ENCODE peak calls at places on chromosomes 7 and 10, in nine cellular contexts. C is MM.1S; E is GM20000; B is foreskin fibroblast; T is islet precursor cell; V is nucleus accumbens; G is C1 segment of cervical spinal cord; H is activated naive CD4-positive, alpha-beta T cell treated with Interleukin-2 at 50 U/mL for 16 hours; Q is activated CD4-positive, alpha-beta T cell treated with anti-CD3 and anti-CD28 coated beads for 36 hours. S is an unnamed sample.

GRCh38 chr7:99024066-99024465 is 119.8 kb downstream of the SMURF1 start:
- DNase-seq in C (no peak), E (no peak), B (no peak), T (no peak), V (no peak), G (no peak), H (no peak), Q (no peak), S (no peak)

GRCh38 chr7:16743207-16743606 is 10.3 kb upstream of the TSPAN13 start:
- DNase-seq in C (no peak), E (no peak), B (no peak), T (no peak), V (no peak), G (no peak), H (no peak), Q (no peak), S (no peak)

GRCh38 chr7:34739651-34740300 is 81.8 kb downstream of the NPSR1 start:
- DNase-seq in C (peak; percentile 56), E (no peak), B (no peak), T (no peak), V (no peak), G (no peak), H (no peak), Q (no peak), S (no peak)

GRCh38 chr10:96918214-96919002 is 86.3 kb downstream of the LCOR start:
- DNase-seq in C (no peak), E (no peak), B (no peak), T (no peak), V (no peak), G (no peak), H (no peak), Q (no peak), S (no peak)

GRCh38 chr7:24767878-24768569 is 10.8 kb upstream of the GSDME start:
- DNase-seq in C (no peak), E (no peak), B (no peak), T (peak; percentile 31), V (no peak), G (no peak), H (no peak), Q (no peak), S (no peak)

GRCh38 chr10:94218496-94219183 is 144.1 kb downstream of the NOC3L start:
- DNase-seq in C (no peak), E (no peak), B (no peak), T (no peak), V (no peak), G (no peak), H (no peak), Q (no peak), S (no peak)

GRCh38 chr10:77899080-77899477 is 27.5 kb downstream of the DLG5 start:
- DNase-seq in C (no peak), E (no peak), B (peak; percentile 61), T (no peak), V (no peak), G (no peak), H (no peak), Q (no peak), S (no peak)

GRCh38 chr7:7895754-7896153 is 72.8 kb upstream of the GLCCI1 start:
- DNase-seq in C (no peak), E (no peak), B (no peak), T (no peak), V (no peak), G (no peak), H (no peak), Q (no peak), S (no peak)

GRCh38 chr7:80127412-80128150 is 7.0 kb upstream of the GNAI1 start:
- DNase-seq in C (peak; percentile 92), E (no peak), B (no peak), T (peak; percentile 65), V (no peak), G (peak; percentile 38), H (no peak), Q (no peak), S (no peak)

GRCh38 chr10:69352569-69353264 is 64.0 kb downstream of the TACR2 start:
- DNase-seq in C (no peak), E (no peak), B (peak; percentile 52), T (no peak), V (no peak), G (no peak), H (no peak), Q (no peak), S (no peak)

GRCh38 chr7:30180718-30181117 is 45.9 kb downstream of the MTURN start:
- DNase-seq in C (no peak), E (no peak), B (no peak), T (no peak), V (no peak), G (no peak), H (no peak), Q (no peak), S (no peak)

GRCh38 chr7:130394421-130395188 is 14.3 kb downstream of the CPA1 start:
- DNase-seq in C (no peak), E (no peak), B (no peak), T (no peak), V (no peak), G (no peak), H (peak; percentile 4), Q (peak; percentile 40), S (no peak)

GRCh38 chr7:100604976-100605911 is 3.1 kb downstream of the PCOLCE start:
- DNase-seq in C (no peak), E (no peak), B (no peak), T (peak; percentile 69), V (no peak), G (no peak), H (peak; percentile 44), Q (peak; percentile 69), S (peak; percentile 55)

GRCh38 chr7:97064972-97065587 is 40.4 kb upstream of the DLX5 start:
- DNase-seq in C (peak; percentile 58), E (peak; percentile 55), B (peak; percentile 25), T (peak; percentile 48), V (no peak), G (no peak), H (no peak), Q (peak; percentile 5), S (peak; percentile 62)

GRCh38 chr7:149573519-149573918 is 75.9 kb upstream of the ZNF746 start:
- DNase-seq in C (no peak), E (no peak), B (no peak), T (no peak), V (no peak), G (no peak), H (no peak), Q (no peak), S (no peak)

GRCh38 chr10:46229144-46229563 is 57.6 kb upstream of the ANTXRL start:
- DNase-seq in C (peak; percentile 10), E (peak; percentile 27), B (no peak), T (peak; percentile 60), V (no peak), G (no peak), H (peak; percentile 14), Q (peak; percentile 54), S (no peak)

GRCh38 chr7:121872831-121873764 is at the start of gene PTPRZ1:
- DNase-seq in C (peak; percentile 53), E (peak; percentile 23), B (peak; percentile 9), T (peak; percentile 81), V (peak; percentile 22), G (peak; percentile 28), H (no peak), Q (peak; percentile 7), S (peak; percentile 83)

GRCh38 chr10:72736176-72736795 is 44.3 kb downstream of the MCU start:
- DNase-seq in C (no peak), E (no peak), B (peak; percentile 11), T (no peak), V (no peak), G (no peak), H (no peak), Q (no peak), S (peak; percentile 60)

GRCh38 chr7:42876182-42877068 is 35.4 kb downstream of the C7orf25 start:
- DNase-seq in C (peak; percentile 65), E (peak; percentile 59), B (peak; percentile 57), T (peak; percentile 62), V (peak; percentile 46), G (no peak), H (peak; percentile 66), Q (peak; percentile 80), S (peak; percentile 69)

GRCh38 chr7:143936087-143937009 is 1.3 kb downstream of the OR2F2 start:
- DNase-seq in C (no peak), E (no peak), B (peak; percentile 63), T (no peak), V (peak; percentile 5), G (no peak), H (no peak), Q (no peak), S (no peak)

GRCh38 chr7:101390901-101391301 is 28.2 kb downstream of the COL26A1 start:
- DNase-seq in C (peak; percentile 84), E (peak; percentile 81), B (peak; percentile 71), T (peak; percentile 95), V (no peak), G (no peak), H (peak; percentile 9), Q (peak; percentile 57), S (no peak)

GRCh38 chr10:76086571-76087260 is 655.3 kb downstream of the LRMDA start:
- DNase-seq in C (no peak), E (peak; percentile 12), B (peak; percentile 29), T (peak; percentile 73), V (no peak), G (no peak), H (no peak), Q (peak; percentile 18), S (peak; percentile 27)

GRCh38 chr7:123770378-123770777 is 21.6 kb upstream of the WASL start:
- DNase-seq in C (no peak), E (peak; percentile 63), B (peak; percentile 16), T (no peak), V (no peak), G (no peak), H (no peak), Q (peak; percentile 18), S (no peak)

GRCh38 chr10:126905776-126906703 is 812 bp downstream of the DOCK1 start:
- DNase-seq in C (no peak), E (no peak), B (peak; percentile 39), T (peak; percentile 82), V (no peak), G (no peak), H (no peak), Q (no peak), S (peak; percentile 56)

GRCh38 chr10:43186150-43186549 is 47.9 kb downstream of the CSGALNACT2 start:
- DNase-seq in C (no peak), E (no peak), B (no peak), T (no peak), V (no peak), G (no peak), H (no peak), Q (no peak), S (no peak)

GRCh38 chr10:125726914-125727313 is 7.4 kb downstream of the EDRF1 start:
- DNase-seq in C (no peak), E (no peak), B (no peak), T (no peak), V (no peak), G (no peak), H (no peak), Q (no peak), S (no peak)

GRCh38 chr7:52168085-52168484 is 851.5 kb upstream of the COBL start:
- DNase-seq in C (no peak), E (no peak), B (no peak), T (no peak), V (no peak), G (no peak), H (no peak), Q (no peak), S (peak; percentile 48)

GRCh38 chr10:115171392-115171960 is 78.3 kb downstream of the ATRNL1 start:
- DNase-seq in C (peak; percentile 55), E (no peak), B (no peak), T (no peak), V (no peak), G (no peak), H (no peak), Q (no peak), S (no peak)

GRCh38 chr10:110460111-110460809 is 37.4 kb upstream of the DUSP5 start:
- DNase-seq in C (peak; percentile 95), E (no peak), B (no peak), T (peak; percentile 53), V (no peak), G (peak; percentile 58), H (peak; percentile 52), Q (peak; percentile 63), S (no peak)

GRCh38 chr7:8765374-8765773 is 332.0 kb downstream of the NXPH1 start:
- DNase-seq in C (peak; percentile 13), E (no peak), B (no peak), T (no peak), V (no peak), G (no peak), H (no peak), Q (no peak), S (no peak)

GRCh38 chr7:34277801-34278195 is 372.5 kb downstream of the BMPER start:
- DNase-seq in C (no peak), E (no peak), B (no peak), T (no peak), V (no peak), G (no peak), H (no peak), Q (no peak), S (no peak)

S was measured in D341Med.